ENCODE peak calls at places on chromosomes 2 and 18, in five cellular contexts. One of them, this sample, is unnamed.

GRCh38 chr2:158072361-158072760 is 29.3 kb upstream of the UPP2 start:
- DNase-seq in neuronal stem cell: no peak
- DNase-seq in astrocyte: no peak
- DNase-seq in DND-41: no peak
- DNase-seq in GM12878: no peak
- DNase-seq in this sample: no peak

GRCh38 chr18:3140986-3141639 is 78.7 kb downstream of the MYOM1 start:
- DNase-seq in neuronal stem cell: no peak
- DNase-seq in astrocyte: no peak
- DNase-seq in DND-41: no peak
- DNase-seq in GM12878: no peak
- DNase-seq in this sample: no peak

GRCh38 chr18:73613706-73614340 is 533.8 kb downstream of the FBXO15 start:
- DNase-seq in neuronal stem cell: no peak
- DNase-seq in astrocyte: peak
- DNase-seq in DND-41: no peak
- DNase-seq in GM12878: no peak
- DNase-seq in this sample: no peak

GRCh38 chr2:200703132-200703925 is 108.4 kb upstream of the BZW1 start:
- DNase-seq in neuronal stem cell: peak
- DNase-seq in astrocyte: peak
- DNase-seq in DND-41: no peak
- DNase-seq in GM12878: peak
- DNase-seq in this sample: peak

GRCh38 chr2:215565897-215566296 is 130.0 kb upstream of the FN1 start:
- DNase-seq in neuronal stem cell: no peak
- DNase-seq in astrocyte: peak
- DNase-seq in DND-41: no peak
- DNase-seq in GM12878: no peak
- DNase-seq in this sample: no peak

GRCh38 chr2:225742487-225742886 is 343.0 kb downstream of the NYAP2 start:
- DNase-seq in neuronal stem cell: no peak
- DNase-seq in astrocyte: no peak
- DNase-seq in DND-41: no peak
- DNase-seq in GM12878: no peak
- DNase-seq in this sample: no peak

GRCh38 chr2:127321306-127321705 is 27.4 kb upstream of the ERCC3 start:
- DNase-seq in neuronal stem cell: no peak
- DNase-seq in astrocyte: no peak
- DNase-seq in DND-41: no peak
- DNase-seq in GM12878: no peak
- DNase-seq in this sample: no peak

GRCh38 chr2:222283634-222284033 is 15.2 kb downstream of the PAX3 start:
- DNase-seq in neuronal stem cell: no peak
- DNase-seq in astrocyte: no peak
- DNase-seq in DND-41: no peak
- DNase-seq in GM12878: no peak
- DNase-seq in this sample: no peak

GRCh38 chr18:41323044-41323443 is 632.0 kb upstream of the PIK3C3 start:
- DNase-seq in neuronal stem cell: no peak
- DNase-seq in astrocyte: peak
- DNase-seq in DND-41: no peak
- DNase-seq in GM12878: no peak
- DNase-seq in this sample: no peak

GRCh38 chr2:230932556-230933511 is 7.8 kb upstream of the GPR55 start:
- DNase-seq in neuronal stem cell: no peak
- DNase-seq in astrocyte: no peak
- DNase-seq in DND-41: no peak
- DNase-seq in GM12878: no peak
- DNase-seq in this sample: no peak

GRCh38 chr2:40451926-40452605 is at the start of gene SLC8A1:
- DNase-seq in neuronal stem cell: peak
- DNase-seq in astrocyte: peak
- DNase-seq in DND-41: peak
- DNase-seq in GM12878: no peak
- DNase-seq in this sample: no peak

GRCh38 chr2:33457588-33458247 is 18.7 kb upstream of the RASGRP3 start:
- DNase-seq in neuronal stem cell: no peak
- DNase-seq in astrocyte: peak
- DNase-seq in DND-41: no peak
- DNase-seq in GM12878: no peak
- DNase-seq in this sample: no peak

GRCh38 chr2:197258580-197258979 is 52.0 kb downstream of the ANKRD44 start:
- DNase-seq in neuronal stem cell: no peak
- DNase-seq in astrocyte: peak
- DNase-seq in DND-41: no peak
- DNase-seq in GM12878: peak
- DNase-seq in this sample: no peak

GRCh38 chr2:54772531-54772930 is 49.1 kb downstream of the EML6 start:
- DNase-seq in neuronal stem cell: no peak
- DNase-seq in astrocyte: no peak
- DNase-seq in DND-41: no peak
- DNase-seq in GM12878: no peak
- DNase-seq in this sample: no peak

GRCh38 chr2:82498777-82499443 is 1960.2 kb downstream of the SUCLG1 start:
- DNase-seq in neuronal stem cell: no peak
- DNase-seq in astrocyte: no peak
- DNase-seq in DND-41: no peak
- DNase-seq in GM12878: no peak
- DNase-seq in this sample: peak

GRCh38 chr2:37812941-37813730 is 112.0 kb upstream of the RMDN2 start:
- DNase-seq in neuronal stem cell: no peak
- DNase-seq in astrocyte: no peak
- DNase-seq in DND-41: no peak
- DNase-seq in GM12878: no peak
- DNase-seq in this sample: no peak

GRCh38 chr2:54459037-54459441 is 2.9 kb downstream of the SPTBN1 start:
- DNase-seq in neuronal stem cell: no peak
- DNase-seq in astrocyte: peak
- DNase-seq in DND-41: peak
- DNase-seq in GM12878: no peak
- DNase-seq in this sample: no peak

DNA sequence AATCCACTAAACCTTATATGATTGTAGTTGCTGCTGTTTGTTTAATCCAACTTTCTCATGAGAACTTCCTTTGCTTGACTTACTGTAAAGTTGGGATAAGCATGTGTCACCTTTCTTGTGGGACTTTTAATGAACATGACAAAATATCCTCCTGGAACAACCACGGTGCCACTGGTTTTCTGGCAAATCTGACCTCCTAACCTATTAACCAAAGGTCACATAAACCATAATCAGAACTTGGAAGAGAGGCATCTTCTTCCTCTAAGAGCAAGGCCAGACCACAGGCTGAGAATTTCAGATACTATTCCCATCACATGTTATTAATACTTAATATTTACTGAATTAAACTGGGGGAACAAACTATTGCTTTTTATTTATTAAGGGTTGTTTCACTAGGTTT is 2.3 kb downstream of the SLC40A1 start:
- DNase-seq in neuronal stem cell: no peak
- DNase-seq in astrocyte: no peak
- DNase-seq in DND-41: no peak
- DNase-seq in GM12878: no peak
- DNase-seq in this sample: no peak
- H3K9ac ChIP-seq in neuronal stem cell: no peak
- H3K9ac ChIP-seq in astrocyte: no peak
- H3K9ac ChIP-seq in DND-41: peak
- H3K9ac ChIP-seq in GM12878: no peak
- H3K9ac ChIP-seq in this sample: no peak

DNA sequence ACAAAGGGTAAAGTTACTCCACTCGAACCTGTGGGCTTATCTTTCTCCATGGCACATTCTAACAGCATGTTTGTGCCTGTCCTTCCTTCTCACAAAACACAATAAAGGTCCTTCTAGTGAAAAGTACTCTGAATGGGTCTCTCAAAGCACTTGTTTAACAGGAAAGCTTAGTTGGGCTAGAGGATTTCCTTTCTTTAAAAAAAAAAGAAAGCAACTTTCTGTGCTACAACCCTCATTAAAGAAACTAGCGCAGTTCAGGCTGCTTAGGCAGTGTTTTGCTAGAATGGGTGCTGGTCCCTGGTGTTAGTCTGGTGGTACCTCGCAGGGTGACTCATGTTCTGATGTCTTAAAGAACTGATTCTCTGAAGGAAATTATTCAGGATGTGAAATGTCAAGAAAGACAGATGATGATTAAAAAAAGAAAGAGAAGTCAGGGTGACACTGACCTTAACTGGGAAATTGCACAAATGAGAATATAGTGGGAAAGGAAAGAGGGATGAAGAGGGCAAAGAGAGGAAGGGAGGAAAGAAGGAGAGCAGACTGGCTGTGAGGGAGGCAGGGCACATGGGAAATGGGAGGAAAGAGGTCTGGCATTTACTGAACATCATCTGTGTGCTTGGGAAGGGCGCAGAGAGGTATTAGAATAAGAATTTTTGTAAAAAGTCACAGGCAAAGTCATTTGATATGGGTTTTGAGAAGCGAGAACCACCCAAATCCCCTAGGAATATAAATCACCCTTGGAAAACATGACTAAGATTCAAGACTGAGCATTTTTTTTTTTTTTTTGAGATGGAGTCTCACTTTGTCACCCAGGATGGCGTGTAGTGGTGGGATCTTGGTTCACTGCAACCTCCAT is 74.9 kb downstream of the ATP8B1 start:
- DNase-seq in neuronal stem cell: no peak
- DNase-seq in astrocyte: peak
- DNase-seq in DND-41: no peak
- DNase-seq in GM12878: no peak
- DNase-seq in this sample: peak
- H3K27ac ChIP-seq in neuronal stem cell: peak
- H3K27ac ChIP-seq in astrocyte: peak
- H3K27ac ChIP-seq in DND-41: no peak
- H3K27ac ChIP-seq in GM12878: no peak
- H3K27ac ChIP-seq in this sample: peak

DNA sequence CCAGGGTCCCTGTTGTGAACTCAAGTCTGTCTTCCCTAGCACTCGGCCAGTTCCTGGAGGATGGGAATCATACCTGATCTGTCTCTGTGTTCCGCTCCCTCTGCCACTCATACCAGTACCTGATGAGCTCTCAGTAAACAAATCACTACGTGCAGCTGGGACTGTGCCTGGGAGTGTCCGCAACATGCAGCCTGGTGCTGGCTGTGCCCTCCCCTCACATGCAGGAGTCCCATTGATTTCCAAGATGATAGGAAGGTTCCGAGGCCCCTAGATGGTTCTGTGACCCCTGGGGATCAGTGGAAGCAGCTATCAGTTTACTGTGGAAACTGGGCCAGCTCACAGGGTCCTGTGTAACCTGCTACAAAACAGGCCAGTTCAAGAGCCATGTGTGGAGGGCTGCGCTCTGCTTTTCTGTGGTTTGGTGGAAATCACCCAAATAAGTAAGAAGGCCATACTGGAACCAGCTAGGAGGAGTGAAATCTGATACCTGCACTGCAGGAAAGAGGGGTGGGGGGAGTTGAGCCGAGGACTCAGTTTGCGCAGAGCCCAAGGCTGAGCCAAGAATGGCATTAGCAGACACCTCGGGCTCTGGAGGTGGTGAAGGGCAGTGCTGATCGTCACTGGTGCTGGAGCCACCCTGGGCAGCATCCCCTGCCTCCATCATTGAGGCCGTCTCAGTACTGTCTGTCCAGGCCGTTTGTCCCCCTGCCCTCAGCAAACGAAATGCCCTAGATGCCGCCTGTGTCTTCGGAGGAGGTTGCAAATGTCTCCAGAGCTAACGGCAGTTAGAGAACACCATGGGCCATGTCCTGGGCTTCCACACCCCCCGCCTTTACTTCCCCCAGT is 93.3 kb downstream of the KLHL29 start:
- DNase-seq in neuronal stem cell: no peak
- DNase-seq in astrocyte: no peak
- DNase-seq in DND-41: no peak
- DNase-seq in GM12878: no peak
- DNase-seq in this sample: no peak
- H3K9ac ChIP-seq in neuronal stem cell: peak
- H3K9ac ChIP-seq in astrocyte: no peak
- H3K9ac ChIP-seq in DND-41: no peak
- H3K9ac ChIP-seq in GM12878: no peak
- H3K9ac ChIP-seq in this sample: no peak

GRCh38 chr2:147294825-147295392 is 549.9 kb upstream of the ACVR2A start:
- DNase-seq in neuronal stem cell: no peak
- DNase-seq in astrocyte: peak
- DNase-seq in DND-41: no peak
- DNase-seq in GM12878: no peak
- DNase-seq in this sample: no peak

GRCh38 chr2:147293958-147294824 is 550.6 kb upstream of the ACVR2A start:
- DNase-seq in neuronal stem cell: no peak
- DNase-seq in astrocyte: no peak
- DNase-seq in DND-41: no peak
- DNase-seq in GM12878: no peak
- DNase-seq in this sample: no peak

GRCh38 chr2:147297820-147298219 is 547.0 kb upstream of the ACVR2A start:
- DNase-seq in neuronal stem cell: no peak
- DNase-seq in astrocyte: no peak
- DNase-seq in DND-41: peak
- DNase-seq in GM12878: peak
- DNase-seq in this sample: no peak
- H3K27ac ChIP-seq in neuronal stem cell: no peak
- H3K27ac ChIP-seq in astrocyte: no peak
- H3K27ac ChIP-seq in DND-41: peak
- H3K27ac ChIP-seq in GM12878: peak
- H3K27ac ChIP-seq in this sample: no peak

DNA sequence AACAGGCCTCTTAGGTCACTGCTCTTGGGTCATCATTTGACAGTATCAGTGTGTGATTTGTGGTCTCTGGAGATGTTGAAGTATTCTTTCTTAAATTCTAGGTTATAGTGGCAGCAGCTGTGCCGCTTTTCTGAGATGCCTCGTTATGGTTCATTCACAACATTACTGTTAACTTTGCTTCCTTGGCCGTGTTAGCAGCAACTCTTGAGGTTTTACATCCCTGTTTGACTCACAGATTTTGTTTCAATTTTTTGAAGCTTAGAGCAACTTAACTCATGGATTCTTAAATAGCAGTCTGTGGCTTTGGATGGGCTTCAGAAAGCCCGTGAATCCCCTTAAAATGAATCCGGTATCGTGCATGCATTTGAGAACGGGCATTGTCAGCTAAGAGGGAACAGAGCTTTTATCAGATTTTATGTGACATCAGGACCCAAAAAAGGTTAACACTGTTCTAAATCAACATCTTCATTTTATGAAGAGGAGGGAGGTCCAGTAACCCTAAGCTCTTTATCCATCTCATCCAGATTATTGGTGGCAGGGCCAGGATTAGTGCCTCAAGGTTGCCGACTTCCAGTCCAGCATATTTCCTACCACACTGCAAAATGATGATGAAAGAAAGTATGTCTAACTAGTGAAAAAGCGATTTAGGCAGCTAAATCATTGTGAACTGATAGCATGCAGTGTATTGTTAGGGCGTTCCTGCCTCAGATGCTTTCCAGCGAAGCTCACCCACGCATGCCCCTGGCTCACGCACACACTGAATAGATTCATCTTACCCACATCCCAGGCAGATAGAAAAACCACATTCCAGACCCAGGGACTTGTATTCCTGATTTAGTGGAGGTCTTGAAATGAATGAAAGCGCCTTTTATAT is 5.1 kb downstream of the TRIB2 start:
- DNase-seq in neuronal stem cell: no peak
- DNase-seq in astrocyte: peak
- DNase-seq in DND-41: no peak
- DNase-seq in GM12878: no peak
- DNase-seq in this sample: no peak
- H3K9ac ChIP-seq in neuronal stem cell: no peak
- H3K9ac ChIP-seq in astrocyte: peak
- H3K9ac ChIP-seq in DND-41: peak
- H3K9ac ChIP-seq in GM12878: no peak
- H3K9ac ChIP-seq in this sample: no peak

This sample was measured in colonic mucosa.